ENCODE peak calls at places on chromosome 3, in five cellular contexts. E, F, B, O and X are unnamed samples.

GRCh38 chr3:12679468-12679867 is 15.6 kb upstream of the RAF1 start:
- DNase-seq in F (peak), B (no peak), E (no peak), O (no peak), X (no peak)

GRCh38 chr3:18712713-18713575 is 287.8 kb upstream of the SATB1 start:
- DNase-seq in E (no peak), F (no peak), O (no peak), B (no peak), X (no peak)

GRCh38 chr3:67517781-67518180 is 136.6 kb downstream of the SUCLG2 start:
- DNase-seq in F (no peak), O (no peak), E (no peak), B (no peak), X (no peak)

GRCh38 chr3:114674041-114674440 is 380.2 kb downstream of the TIGIT start:
- DNase-seq in O (no peak), F (peak), B (no peak), E (no peak), X (no peak)

GRCh38 chr3:193938613-193939012 is 197.3 kb upstream of the HES1 start:
- DNase-seq in B (no peak), F (no peak), O (peak), E (no peak), X (no peak)

GRCh38 chr3:2166552-2166951 is 67.9 kb downstream of the CNTN4 start:
- DNase-seq in F (no peak), B (no peak), O (peak), E (no peak), X (no peak)

GRCh38 chr3:52839268-52839575 is 4.4 kb upstream of the MUSTN1 start:
- DNase-seq in B (no peak), O (no peak), F (no peak), E (no peak), X (no peak)

GRCh38 chr3:377158-377561 is 180.6 kb downstream of the CHL1 start:
- DNase-seq in B (no peak), O (peak), E (no peak), F (no peak), X (no peak)

GRCh38 chr3:16369247-16369646 is 104.2 kb downstream of the OXNAD1 start:
- DNase-seq in B (no peak), O (peak), F (no peak), E (no peak), X (no peak)

GRCh38 chr3:5294360-5294759 is 106.9 kb downstream of the EDEM1 start:
- DNase-seq in E (no peak), F (no peak), O (no peak), B (no peak), X (no peak)

GRCh38 chr3:140176526-140176925 is 241.5 kb downstream of the CLSTN2 start:
- DNase-seq in E (no peak), B (no peak), O (no peak), F (no peak), X (no peak)

GRCh38 chr3:183845608-183846288 is 20.4 kb upstream of the MAP6D1 start:
- DNase-seq in O (no peak), E (no peak), F (no peak), B (no peak), X (no peak)

GRCh38 chr3:172259191-172259590 is 189.1 kb downstream of the GHSR start:
- DNase-seq in F (no peak), O (no peak), B (no peak), E (no peak), X (no peak)

GRCh38 chr3:12287727-12288465 is 974 bp upstream of the PPARG start:
- DNase-seq in E (peak), B (no peak), O (peak), F (no peak), X (no peak)

GRCh38 chr3:184261270-184262165 is at the start of gene CAMK2N2:
- DNase-seq in B (no peak), F (no peak), E (peak), O (peak), X (peak)

GRCh38 chr3:37859908-37860199 is 1.8 kb upstream of the CTDSPL start:
- DNase-seq in B (no peak), F (no peak), E (no peak), O (no peak), X (no peak)

GRCh38 chr3:39812537-39812936 is 3.1 kb downstream of the MYRIP start:
- DNase-seq in E (no peak), B (no peak), O (peak), F (no peak), X (no peak)

GRCh38 chr3:9135930-9136525 is 113.4 kb downstream of the SRGAP3 start:
- DNase-seq in B (no peak), E (no peak), F (no peak), O (peak), X (peak)
- H3K27ac ChIP-seq in B (no peak), E (no peak), F (no peak), O (no peak), X (peak)

GRCh38 chr3:122497425-122497824 is 17.3 kb downstream of the KPNA1 start:
- DNase-seq in O (no peak), E (no peak), F (peak), B (no peak), X (no peak)
- H3K27ac ChIP-seq in O (no peak), E (no peak), F (no peak), B (no peak), X (no peak)

GRCh38 chr3:68728343-68728742 is 204.0 kb downstream of the TAFA4 start:
- DNase-seq in O (no peak), B (no peak), F (no peak), E (no peak), X (no peak)
- H3K27ac ChIP-seq in O (no peak), B (no peak), F (no peak), E (no peak), X (no peak)

DNA sequence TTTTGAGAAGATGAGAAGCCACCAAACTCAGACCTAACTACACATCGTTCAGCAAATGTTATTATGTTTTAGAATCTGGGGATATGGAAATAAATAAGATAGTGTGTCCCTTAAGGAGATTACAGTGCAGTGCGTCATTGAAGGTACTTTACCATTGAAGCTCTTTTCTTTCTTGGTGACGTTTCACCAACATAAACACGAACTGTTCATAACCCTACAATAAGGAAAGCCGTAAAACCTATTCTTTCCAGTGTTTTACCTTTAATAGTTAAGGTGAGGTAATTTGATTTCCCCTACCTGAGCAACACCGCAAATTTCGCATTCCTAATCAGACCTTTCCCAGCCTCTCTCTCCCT is 818 bp downstream of the CCDC66 start:
- DNase-seq in F (no peak), O (no peak), E (no peak), B (no peak), X (no peak)
- H3K27ac ChIP-seq in F (no peak), O (no peak), E (no peak), B (peak), X (no peak)

DNA sequence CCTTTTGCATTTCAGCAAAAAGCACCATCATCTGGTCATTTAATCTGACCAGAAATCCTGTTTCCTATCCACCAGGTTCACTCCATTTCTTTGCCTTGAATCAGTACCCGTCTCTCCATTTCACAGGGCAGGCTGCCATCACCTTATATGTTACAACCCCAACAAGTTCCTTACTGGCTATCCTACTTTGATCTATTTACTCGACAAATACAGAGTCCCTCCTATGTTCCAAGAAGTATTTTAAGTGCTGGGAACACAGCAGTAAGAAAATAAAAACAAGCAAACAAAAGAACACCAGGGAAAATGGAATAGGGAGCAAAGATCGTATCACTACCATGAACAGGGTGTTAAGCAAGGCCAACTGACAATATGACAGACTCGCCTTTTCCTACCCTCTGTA is 295.2 kb upstream of the WNT5A start:
- DNase-seq in O (no peak), B (no peak), F (no peak), E (no peak), X (no peak)
- H3K27ac ChIP-seq in O (no peak), B (no peak), F (no peak), E (no peak), X (no peak)

GRCh38 chr3:29936054-29936453 is 655.2 kb downstream of the RBMS3 start:
- DNase-seq in E (no peak), B (no peak), O (no peak), F (no peak), X (no peak)

GRCh38 chr3:29932662-29933316 is 651.9 kb downstream of the RBMS3 start:
- DNase-seq in O (no peak), F (no peak), B (no peak), E (no peak), X (no peak)

GRCh38 chr3:29936766-29937165 is 655.9 kb downstream of the RBMS3 start:
- DNase-seq in F (no peak), B (no peak), O (no peak), E (no peak), X (no peak)

GRCh38 chr3:29940759-29941319 is 660.0 kb downstream of the RBMS3 start:
- DNase-seq in E (no peak), B (no peak), O (no peak), F (no peak), X (no peak)

DNA sequence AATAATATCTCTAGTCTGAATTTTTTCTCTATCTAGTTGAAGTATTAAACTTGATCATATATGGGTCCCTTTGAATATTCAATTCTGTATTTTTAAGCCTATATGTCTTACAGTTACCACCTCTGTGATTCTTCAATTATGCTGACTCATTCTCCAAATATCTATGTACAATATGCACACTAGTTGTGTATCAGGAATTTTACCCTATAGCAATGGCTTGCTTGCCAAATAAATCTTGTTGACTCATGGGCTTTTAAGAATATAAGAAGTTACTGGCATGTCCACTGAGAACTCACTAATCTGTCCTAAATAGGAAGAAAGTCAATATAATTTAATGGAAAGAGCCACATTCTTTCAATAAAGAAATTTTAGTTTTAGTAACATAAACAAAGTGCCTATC is 656.3 kb downstream of the RBMS3 start:
- DNase-seq in E (no peak), B (no peak), F (no peak), O (no peak), X (no peak)
- H3K27ac ChIP-seq in E (no peak), B (no peak), F (no peak), O (no peak), X (no peak)

GRCh38 chr3:10419637-10420232 is 85.7 kb downstream of the ATP2B2 start:
- DNase-seq in E (no peak), F (no peak), O (no peak), B (no peak), X (no peak)
- H3K27ac ChIP-seq in E (no peak), F (no peak), O (no peak), B (no peak), X (no peak)

DNA sequence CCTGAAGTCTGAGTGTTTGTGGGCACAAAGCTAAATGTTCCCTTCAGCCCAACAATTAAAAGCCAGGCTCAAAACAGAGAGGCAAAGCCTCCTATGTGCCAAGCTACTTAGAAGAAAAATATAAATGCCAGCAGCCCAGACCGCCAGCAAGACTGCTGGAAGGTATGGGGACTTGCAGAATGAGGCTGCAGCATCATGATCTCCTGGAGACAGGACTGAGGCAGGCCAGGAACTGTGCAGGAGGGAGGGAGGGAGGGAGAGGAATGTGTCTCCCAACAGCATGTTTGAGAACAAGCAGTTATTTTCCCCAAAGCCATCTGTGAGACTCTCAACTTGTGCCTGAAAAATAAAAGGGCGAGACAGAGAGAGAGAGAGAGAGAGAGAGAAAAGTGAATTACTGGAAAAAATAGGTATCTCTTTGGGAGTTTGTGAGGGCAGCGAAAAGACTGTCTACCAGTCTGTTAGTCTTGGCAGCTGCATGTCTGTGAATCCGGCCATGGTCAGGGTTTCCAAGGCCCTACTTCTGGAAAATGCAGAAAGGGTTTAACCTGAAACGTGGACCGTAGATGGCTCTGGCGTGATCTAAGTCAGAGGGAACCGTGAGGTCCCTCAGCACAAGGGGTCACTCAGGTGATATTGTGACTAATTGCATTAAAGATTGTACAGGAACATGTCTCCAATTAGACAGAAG is 139.7 kb upstream of the COL8A1 start:
- DNase-seq in E (no peak), F (no peak), B (no peak), O (peak), X (no peak)
- H3K27ac ChIP-seq in E (peak), F (no peak), B (no peak), O (no peak), X (no peak)